ENCODE peak calls at places on chromosome 17, in six cellular contexts. V is GF-D8; B is stimulated activated CD8-positive, alpha-beta memory T cell treated with anti-CD3 and anti-CD28 coated beads, Interleukin-15, amount 100 ng/mL, for 4 hours; U is brain pericyte; T is HEK293T; I is RPMI7951. J is an unnamed sample.

GRCh38 chr17:40415390-40415789 is 2.3 kb downstream of the TOP2A start:
- DNase-seq in I (peak), U (no peak), V (peak), B (no peak), T (no peak), J (peak)

GRCh38 chr17:1736348-1737281 is 6.1 kb upstream of the SERPINF2 start:
- DNase-seq in I (peak), B (no peak), T (no peak), V (peak), U (no peak), J (no peak)

GRCh38 chr17:43020789-43021738 is 1.1 kb downstream of the VAT1 start:
- DNase-seq in V (peak), U (peak), B (no peak), T (peak), I (peak), J (peak)

GRCh38 chr17:59406808-59407381 is 75.4 kb downstream of the YPEL2 start:
- DNase-seq in I (peak), V (no peak), U (peak), B (no peak), T (peak), J (no peak)

GRCh38 chr17:73643846-73644144 is 450 bp downstream of the SDK2 start:
- DNase-seq in B (no peak), I (no peak), U (no peak), V (no peak), T (no peak), J (no peak)

GRCh38 chr17:51647873-51648272 is 387.5 kb downstream of the UTP18 start:
- DNase-seq in B (no peak), T (no peak), I (no peak), V (no peak), U (no peak), J (no peak)

GRCh38 chr17:63446981-63447687 is 1.0 kb upstream of the CYB561 start:
- DNase-seq in I (peak), U (no peak), T (no peak), V (peak), B (no peak), J (peak)

GRCh38 chr17:76578376-76578775 is 7.3 kb downstream of the ST6GALNAC2 start:
- DNase-seq in V (no peak), U (no peak), T (no peak), B (no peak), I (no peak), J (no peak)

GRCh38 chr17:28908640-28909098 is 5.8 kb upstream of the DHRS13 start:
- DNase-seq in U (no peak), I (peak), V (no peak), T (no peak), B (no peak), J (no peak)

GRCh38 chr17:28554565-28554964 is 2.1 kb upstream of the UNC119 start:
- DNase-seq in V (no peak), I (no peak), T (no peak), U (no peak), B (no peak), J (peak)

GRCh38 chr17:63932008-63932561 is at the start of gene CD79B:
- DNase-seq in U (no peak), T (no peak), I (no peak), B (no peak), V (no peak), J (no peak)

GRCh38 chr17:42920922-42921321 is 20.3 kb downstream of the G6PC1 start:
- DNase-seq in I (no peak), B (no peak), U (no peak), T (no peak), V (no peak), J (no peak)